ENCODE peak calls at places on chromosomes 4 and X, in seven cellular contexts. K is H1, E is HCT116, J is GM12878, S is SK-N-SH, Q is HepG2, B is K562. C is an unnamed sample.
A peak's percentile ranks its signal among the peaks of the same experiment; 100 is the strongest.

GRCh38 chr4:76016383-76016782 is 6.9 kb downstream of the CXCL10 start:
- DNase-seq in S (no peak), J (peak; percentile 37), B (no peak), Q (no peak), E (no peak), K (no peak), C (no peak)

GRCh38 chr4:184475096-184475461 is 729 bp upstream of the IRF2 start:
- DNase-seq in K (no peak), J (no peak), Q (no peak), E (no peak), B (peak; percentile 64), S (peak; percentile 61), C (peak; percentile 2)

GRCh38 chr4:29263011-29263410 is 1457.2 kb upstream of the PCDH7 start:
- DNase-seq in S (no peak), K (no peak), B (no peak), J (no peak), Q (no peak), E (no peak), C (no peak)

GRCh38 chrX:31058284-31058683 is 13.6 kb downstream of the FTHL17 start:
- DNase-seq in E (no peak), K (no peak), S (no peak), B (no peak), Q (no peak), J (no peak), C (no peak)

GRCh38 chrX:130704053-130705038 is 198.7 kb downstream of the ENOX2 start:
- DNase-seq in K (no peak), Q (peak; percentile 66), B (peak; percentile 12), J (no peak), S (no peak), E (no peak), C (no peak)

GRCh38 chr4:52659722-52660261 is 691 bp upstream of the USP46 start:
- DNase-seq in J (no peak), B (peak; percentile 49), Q (peak; percentile 15), S (peak; percentile 70), E (no peak), K (no peak), C (peak; percentile 25)

GRCh38 chrX:40096395-40097091 is 1.2 kb downstream of the BCOR start:
- DNase-seq in K (no peak), B (no peak), Q (no peak), S (peak; percentile 64), E (no peak), J (no peak), C (peak; percentile 46)

GRCh38 chr4:2084316-2084715 is 25.2 kb downstream of the NAT8L start:
- DNase-seq in Q (no peak), B (no peak), S (no peak), J (no peak), E (no peak), K (no peak), C (no peak)

GRCh38 chr4:137531951-137532868 is at the start of gene PCDH18:
- DNase-seq in B (no peak), S (peak; percentile 59), J (peak; percentile 15), K (peak; percentile 54), E (no peak), Q (no peak), C (peak; percentile 9)

GRCh38 chrX:79854469-79854868 is 160.1 kb upstream of the TBX22 start:
- DNase-seq in S (no peak), E (no peak), Q (no peak), J (no peak), K (no peak), B (no peak), C (no peak)

GRCh38 chr4:26462874-26463273 is 27.4 kb downstream of the CCKAR start:
- DNase-seq in S (no peak), E (no peak), Q (no peak), B (no peak), J (no peak), K (no peak), C (no peak)

GRCh38 chrX:44908198-44908597 is 35.2 kb downstream of the KDM6A start:
- DNase-seq in K (no peak), J (no peak), S (no peak), Q (no peak), B (no peak), E (no peak), C (no peak)

GRCh38 chr4:40699648-40700047 is 50.1 kb upstream of the NSUN7 start:
- DNase-seq in E (no peak), S (no peak), J (no peak), Q (no peak), K (no peak), B (no peak), C (no peak)

GRCh38 chr4:94567811-94568210 is 116.1 kb downstream of the PDLIM5 start:
- DNase-seq in B (no peak), J (no peak), E (no peak), Q (no peak), K (no peak), S (no peak), C (no peak)

DNA sequence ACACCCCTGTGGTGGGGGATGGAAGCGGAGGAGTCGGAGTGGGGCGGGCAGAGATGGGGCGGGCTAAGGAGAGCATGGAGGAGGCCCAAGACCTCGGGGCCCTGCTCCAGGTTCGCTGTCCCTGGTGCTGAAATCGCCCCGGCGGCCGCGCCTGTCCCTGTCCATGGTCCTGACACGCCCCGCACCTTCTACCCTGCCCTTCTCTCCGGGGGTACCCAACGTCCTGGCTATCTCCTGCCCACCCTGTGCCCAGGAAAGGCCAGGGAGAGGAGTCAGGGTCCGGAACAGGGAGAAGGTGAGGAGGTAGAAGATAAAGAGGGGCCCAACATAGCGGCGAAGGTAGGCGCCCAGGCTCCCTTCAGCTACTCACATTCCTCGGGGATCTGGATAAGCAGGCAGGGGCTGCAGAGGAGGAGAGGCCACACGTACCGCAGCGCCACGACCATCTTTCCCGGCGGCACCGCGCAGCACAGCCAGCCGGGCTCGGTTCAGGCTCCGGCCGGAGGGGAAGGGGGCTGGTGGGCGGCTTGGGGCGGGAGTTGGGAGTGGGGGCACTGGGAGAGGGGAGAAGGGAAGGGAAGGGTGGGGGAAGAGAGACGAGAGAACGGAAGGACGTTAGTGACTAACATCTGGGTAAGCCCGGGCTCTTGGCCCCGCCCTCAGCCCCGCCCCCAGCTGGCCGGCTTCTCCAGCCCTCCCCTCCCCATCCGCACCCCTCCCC is 10.4 kb downstream of the L1CAM start:
- DNase-seq in K (no peak), Q (no peak), E (no peak), B (peak; percentile 83), S (peak; percentile 80), J (no peak), C (peak; percentile 41)
- TF ChIP-seq JUND in K (no peak), Q (peak; percentile 88), E (no peak), B (peak; percentile 36), S (no peak), J (no peak), C (no peak)

DNA sequence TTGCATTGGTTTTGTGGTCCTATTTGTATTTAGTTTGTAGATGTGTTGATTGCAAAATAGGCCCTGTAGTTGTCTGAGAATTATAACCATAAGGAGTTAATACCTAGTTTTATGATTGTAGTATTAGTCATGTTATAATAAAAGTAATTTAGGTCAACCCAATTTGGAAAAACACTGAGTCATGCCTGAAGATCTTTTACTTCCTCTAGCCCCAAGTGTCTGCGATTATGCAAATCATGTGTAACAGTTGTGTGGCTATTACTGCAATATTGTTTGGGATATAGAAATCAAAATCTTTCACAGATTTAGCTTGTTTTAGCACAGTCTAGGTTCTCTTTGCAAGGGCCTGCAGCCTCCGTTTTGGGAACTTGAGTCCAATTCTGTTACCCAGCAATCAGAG is 12.6 kb downstream of the SRD5A3 start:
- DNase-seq in E (peak; percentile 50), J (peak; percentile 5), Q (no peak), B (peak; percentile 44), K (no peak), S (no peak), C (no peak)
- TF ChIP-seq JUND in E (peak; percentile 84), J (no peak), Q (no peak), B (peak; percentile 55), K (no peak), S (peak; percentile 21), C (no peak)

DNA sequence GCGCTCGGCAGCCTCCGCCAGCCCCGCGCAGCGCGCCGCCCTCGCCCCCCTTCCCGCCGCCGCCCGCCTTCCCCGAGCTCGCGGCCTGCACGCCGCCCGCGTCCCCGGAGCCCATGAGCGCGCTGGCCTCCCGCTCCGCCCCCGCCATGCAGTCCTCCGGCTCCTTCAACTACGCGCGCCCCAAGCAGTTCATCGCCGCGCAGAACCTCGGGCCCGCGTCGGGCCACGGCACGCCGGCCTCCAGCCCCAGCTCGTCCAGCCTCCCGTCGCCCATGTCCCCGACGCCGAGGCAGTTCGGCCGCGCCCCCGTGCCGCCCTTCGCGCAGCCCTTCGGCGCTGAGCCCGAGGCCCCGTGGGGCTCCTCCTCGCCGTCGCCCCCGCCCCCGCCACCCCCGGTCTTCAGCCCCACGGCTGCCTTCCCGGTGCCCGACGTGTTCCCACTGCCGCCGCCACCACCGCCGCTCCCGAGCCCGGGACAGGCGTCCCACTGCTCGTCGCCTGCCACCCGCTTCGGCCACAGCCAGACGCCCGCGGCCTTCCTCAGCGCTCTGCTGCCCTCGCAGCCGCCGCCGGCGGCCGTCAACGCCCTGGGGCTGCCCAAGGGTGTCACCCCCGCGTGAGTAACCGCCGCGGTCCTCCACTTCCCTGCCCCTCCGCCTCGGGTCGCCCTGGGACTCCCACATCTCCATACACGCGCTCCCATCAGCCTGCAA is 132.1 kb downstream of the CBR4 start:
- DNase-seq in Q (no peak), J (no peak), E (no peak), S (peak; percentile 63), K (no peak), B (no peak), C (no peak)
- TF ChIP-seq JUND in Q (no peak), J (no peak), E (no peak), S (no peak), K (no peak), B (no peak), C (no peak)

GRCh38 chr4:20317424-20317985 is 65.8 kb downstream of the SLIT2 start:
- DNase-seq in B (no peak), S (no peak), Q (no peak), J (no peak), K (no peak), E (no peak), C (no peak)
- TF ChIP-seq JUND in B (no peak), S (no peak), Q (no peak), J (no peak), K (no peak), E (no peak), C (no peak)

DNA sequence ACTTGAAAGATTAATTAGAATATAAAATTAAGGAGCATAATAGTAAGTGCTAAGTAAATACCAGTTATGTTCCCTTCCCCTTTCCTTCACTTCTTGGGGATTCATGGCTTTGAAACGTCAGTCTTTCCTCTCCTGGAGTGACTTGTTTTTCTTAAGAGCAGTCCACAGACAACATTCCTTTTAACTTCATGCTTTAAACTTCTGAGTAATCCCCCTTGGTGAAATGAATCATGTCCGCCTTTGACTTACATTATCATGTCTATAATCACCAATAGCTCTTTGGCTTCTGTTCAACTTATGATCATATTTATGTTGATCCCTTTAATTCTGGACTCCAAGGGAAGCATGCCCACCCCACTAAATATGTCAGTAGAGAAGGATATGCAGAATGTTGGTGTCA is 1012.1 kb upstream of the SLIT2 start:
- DNase-seq in B (no peak), E (no peak), J (no peak), Q (no peak), K (no peak), S (no peak), C (no peak)
- TF ChIP-seq JUND in B (no peak), E (no peak), J (no peak), Q (no peak), K (no peak), S (peak; percentile 86), C (no peak)